ENCODE peak calls at places on chromosomes 13 and 19, in six cellular contexts. One of them, this sample, is unnamed.

GRCh38 chr13:22194106-22194810 is 523.4 kb downstream of the FGF9 start:
- DNase-seq in AML-193: no peak
- DNase-seq in GOT3: no peak
- DNase-seq in sigmoid colon: no peak
- DNase-seq in neural crest cell: no peak
- DNase-seq in T-helper 2 cell: no peak
- DNase-seq in this sample: no peak

GRCh38 chr13:97367427-97367826 is 66.5 kb upstream of the RAP2A start:
- DNase-seq in AML-193: no peak
- DNase-seq in GOT3: no peak
- DNase-seq in neural crest cell: no peak
- DNase-seq in T-helper 2 cell: no peak
- DNase-seq in sigmoid colon: peak; percentile 71
- DNase-seq in this sample: no peak

GRCh38 chr19:18634612-18635290 is 2.1 kb upstream of the KLHL26 start:
- DNase-seq in sigmoid colon: no peak
- DNase-seq in GOT3: no peak
- DNase-seq in AML-193: no peak
- DNase-seq in T-helper 2 cell: no peak
- DNase-seq in neural crest cell: no peak
- DNase-seq in this sample: no peak

GRCh38 chr19:4811328-4812131 is 20.0 kb downstream of the TICAM1 start:
- DNase-seq in T-helper 2 cell: peak; percentile 63
- DNase-seq in sigmoid colon: peak; percentile 87
- DNase-seq in GOT3: peak; percentile 15
- DNase-seq in neural crest cell: peak; percentile 96
- DNase-seq in AML-193: peak; percentile 28
- DNase-seq in this sample: peak; percentile 89

GRCh38 chr19:11984986-11985385 is 20.1 kb downstream of the ZNF763 start:
- DNase-seq in T-helper 2 cell: no peak
- DNase-seq in sigmoid colon: no peak
- DNase-seq in neural crest cell: peak; percentile 20
- DNase-seq in AML-193: no peak
- DNase-seq in GOT3: no peak
- DNase-seq in this sample: no peak

GRCh38 chr19:13267131-13267530 is 116.9 kb downstream of the IER2 start:
- DNase-seq in sigmoid colon: no peak
- DNase-seq in T-helper 2 cell: no peak
- DNase-seq in GOT3: no peak
- DNase-seq in neural crest cell: no peak
- DNase-seq in AML-193: no peak
- DNase-seq in this sample: no peak

GRCh38 chr13:51626749-51627148 is 42.5 kb downstream of the WDFY2 start:
- DNase-seq in neural crest cell: no peak
- DNase-seq in sigmoid colon: no peak
- DNase-seq in GOT3: no peak
- DNase-seq in T-helper 2 cell: no peak
- DNase-seq in AML-193: no peak
- DNase-seq in this sample: no peak

GRCh38 chr19:54430306-54431254 is 15.3 kb downstream of the TTYH1 start:
- DNase-seq in AML-193: no peak
- DNase-seq in GOT3: no peak
- DNase-seq in sigmoid colon: no peak
- DNase-seq in T-helper 2 cell: no peak
- DNase-seq in neural crest cell: peak; percentile 74
- DNase-seq in this sample: peak; percentile 80

GRCh38 chr13:71871844-71872243 is 4.8 kb upstream of the DACH1 start:
- DNase-seq in AML-193: no peak
- DNase-seq in sigmoid colon: no peak
- DNase-seq in neural crest cell: no peak
- DNase-seq in GOT3: no peak
- DNase-seq in T-helper 2 cell: no peak
- DNase-seq in this sample: no peak

GRCh38 chr13:103282571-103283450 is 216.6 kb upstream of the SLC10A2 start:
- DNase-seq in sigmoid colon: no peak
- DNase-seq in GOT3: no peak
- DNase-seq in T-helper 2 cell: no peak
- DNase-seq in AML-193: no peak
- DNase-seq in neural crest cell: no peak
- DNase-seq in this sample: no peak

This sample was measured in Calu3.